ENCODE peak calls at places on chromosomes 4 and X, in four cellular contexts. One of them, this sample, is unnamed.

GRCh38 chrX:10360121-10360520 is 203.3 kb downstream of the CLCN4 start:
- DNase-seq in cardiac fibroblast: peak
- DNase-seq in transverse colon: no peak
- DNase-seq in progenitor cell of endocrine pancreas: no peak
- DNase-seq in this sample: no peak

GRCh38 chr4:61079427-61079826 is 120.7 kb upstream of the ADGRL3 start:
- DNase-seq in cardiac fibroblast: no peak
- DNase-seq in transverse colon: no peak
- DNase-seq in progenitor cell of endocrine pancreas: no peak
- DNase-seq in this sample: no peak

GRCh38 chrX:32708542-32708941 is 502.8 kb downstream of the DMD start:
- DNase-seq in cardiac fibroblast: no peak
- DNase-seq in transverse colon: no peak
- DNase-seq in progenitor cell of endocrine pancreas: no peak
- DNase-seq in this sample: no peak

GRCh38 chr4:134027931-134028330 is 173.7 kb downstream of the PABPC4L start:
- DNase-seq in cardiac fibroblast: peak
- DNase-seq in transverse colon: no peak
- DNase-seq in progenitor cell of endocrine pancreas: no peak
- DNase-seq in this sample: no peak

GRCh38 chr4:25821899-25822298 is 40.9 kb downstream of the SEL1L3 start:
- DNase-seq in cardiac fibroblast: no peak
- DNase-seq in transverse colon: no peak
- DNase-seq in progenitor cell of endocrine pancreas: no peak
- DNase-seq in this sample: no peak

GRCh38 chr4:39635023-39635422 is 3.6 kb downstream of the SMIM14 start:
- DNase-seq in cardiac fibroblast: no peak
- DNase-seq in transverse colon: peak
- DNase-seq in progenitor cell of endocrine pancreas: no peak
- DNase-seq in this sample: no peak

GRCh38 chr4:76311896-76312331 is 5.4 kb downstream of the STBD1 start:
- DNase-seq in cardiac fibroblast: no peak
- DNase-seq in transverse colon: no peak
- DNase-seq in progenitor cell of endocrine pancreas: no peak
- DNase-seq in this sample: no peak

GRCh38 chr4:142817442-142817841 is 28.7 kb downstream of the INPP4B start:
- DNase-seq in cardiac fibroblast: peak
- DNase-seq in transverse colon: no peak
- DNase-seq in progenitor cell of endocrine pancreas: no peak
- DNase-seq in this sample: no peak

GRCh38 chr4:87947381-87948160 is 27.9 kb upstream of the SPP1 start:
- DNase-seq in cardiac fibroblast: no peak
- DNase-seq in transverse colon: no peak
- DNase-seq in progenitor cell of endocrine pancreas: no peak
- DNase-seq in this sample: no peak

GRCh38 chr4:151049430-151049884 is 34.4 kb upstream of the LRBA start:
- DNase-seq in cardiac fibroblast: no peak
- DNase-seq in transverse colon: no peak
- DNase-seq in progenitor cell of endocrine pancreas: no peak
- DNase-seq in this sample: no peak

GRCh38 chrX:38726596-38726995 is 74.7 kb upstream of the MID1IP1 start:
- DNase-seq in cardiac fibroblast: no peak
- DNase-seq in transverse colon: no peak
- DNase-seq in progenitor cell of endocrine pancreas: no peak
- DNase-seq in this sample: no peak

GRCh38 chr4:184283659-184284335 is 66.1 kb upstream of the ENPP6 start:
- DNase-seq in cardiac fibroblast: no peak
- DNase-seq in transverse colon: peak
- DNase-seq in progenitor cell of endocrine pancreas: no peak
- DNase-seq in this sample: no peak

GRCh38 chr4:184284336-184284690 is 66.6 kb upstream of the ENPP6 start:
- DNase-seq in cardiac fibroblast: no peak
- DNase-seq in transverse colon: no peak
- DNase-seq in progenitor cell of endocrine pancreas: no peak
- DNase-seq in this sample: no peak

GRCh38 chr4:184281231-184282139 is 63.8 kb upstream of the ENPP6 start:
- DNase-seq in cardiac fibroblast: no peak
- DNase-seq in transverse colon: peak
- DNase-seq in progenitor cell of endocrine pancreas: no peak
- DNase-seq in this sample: peak

GRCh38 chr4:184282251-184282713 is 64.6 kb upstream of the ENPP6 start:
- DNase-seq in cardiac fibroblast: no peak
- DNase-seq in transverse colon: peak
- DNase-seq in progenitor cell of endocrine pancreas: no peak
- DNase-seq in this sample: no peak

GRCh38 chr4:184282895-184283654 is 65.4 kb upstream of the ENPP6 start:
- DNase-seq in cardiac fibroblast: no peak
- DNase-seq in transverse colon: peak
- DNase-seq in progenitor cell of endocrine pancreas: no peak
- DNase-seq in this sample: no peak
- TF ChIP-seq CTCF in cardiac fibroblast: no peak
- TF ChIP-seq CTCF in transverse colon: no peak
- TF ChIP-seq CTCF in progenitor cell of endocrine pancreas: no peak
- TF ChIP-seq CTCF in this sample: no peak

GRCh38 chr4:103634236-103634635 is 85.5 kb downstream of the TACR3 start:
- DNase-seq in cardiac fibroblast: no peak
- DNase-seq in transverse colon: no peak
- DNase-seq in progenitor cell of endocrine pancreas: no peak
- DNase-seq in this sample: no peak
- TF ChIP-seq CTCF in cardiac fibroblast: no peak
- TF ChIP-seq CTCF in transverse colon: no peak
- TF ChIP-seq CTCF in progenitor cell of endocrine pancreas: no peak
- TF ChIP-seq CTCF in this sample: peak

GRCh38 chr4:7147261-7147660 is 45.1 kb upstream of the SORCS2 start:
- DNase-seq in cardiac fibroblast: no peak
- DNase-seq in transverse colon: no peak
- DNase-seq in progenitor cell of endocrine pancreas: no peak
- DNase-seq in this sample: no peak

GRCh38 chr4:7145291-7145934 is 46.9 kb upstream of the SORCS2 start:
- DNase-seq in cardiac fibroblast: no peak
- DNase-seq in transverse colon: no peak
- DNase-seq in progenitor cell of endocrine pancreas: no peak
- DNase-seq in this sample: no peak

GRCh38 chr4:7147661-7148310 is 44.6 kb upstream of the SORCS2 start:
- DNase-seq in cardiac fibroblast: no peak
- DNase-seq in transverse colon: no peak
- DNase-seq in progenitor cell of endocrine pancreas: no peak
- DNase-seq in this sample: no peak

GRCh38 chr4:7146764-7147071 is 45.6 kb upstream of the SORCS2 start:
- DNase-seq in cardiac fibroblast: no peak
- DNase-seq in transverse colon: no peak
- DNase-seq in progenitor cell of endocrine pancreas: no peak
- DNase-seq in this sample: no peak

DNA sequence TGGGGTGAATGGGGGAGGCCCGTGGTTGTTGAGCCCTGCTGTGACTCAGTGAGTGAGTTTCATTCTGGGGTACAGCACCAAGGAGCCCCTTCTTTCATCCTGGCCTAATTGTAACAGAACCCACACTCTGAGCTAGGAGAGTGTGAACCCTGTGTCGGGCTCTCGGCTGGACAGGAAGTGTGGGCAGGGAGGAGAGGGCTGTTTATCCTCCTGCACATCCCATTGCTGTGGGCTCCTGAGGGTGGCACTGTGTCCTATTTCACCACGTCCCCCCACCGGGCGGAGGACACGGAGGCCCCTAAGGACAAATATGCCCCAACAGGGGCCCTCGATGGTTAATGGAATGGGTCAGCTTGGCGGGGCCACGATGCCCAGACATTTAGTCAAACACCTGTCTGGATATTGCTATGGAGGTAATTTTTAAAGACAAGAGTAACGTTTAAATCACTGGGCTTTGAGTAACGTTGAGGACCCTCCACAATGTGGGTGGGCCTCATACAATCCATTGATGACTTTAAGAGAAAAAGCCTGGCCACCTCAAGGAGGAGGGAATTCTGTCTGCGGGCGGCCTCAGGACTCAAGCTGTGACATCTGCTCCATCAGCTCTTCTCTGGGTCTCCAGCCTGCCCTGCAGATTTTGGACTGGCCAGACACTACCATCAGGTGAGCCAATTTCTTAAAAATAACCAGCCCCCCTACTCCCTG is 46.1 kb upstream of the SORCS2 start:
- DNase-seq in cardiac fibroblast: no peak
- DNase-seq in transverse colon: no peak
- DNase-seq in progenitor cell of endocrine pancreas: no peak
- DNase-seq in this sample: no peak
- TF ChIP-seq CTCF in cardiac fibroblast: no peak
- TF ChIP-seq CTCF in transverse colon: no peak
- TF ChIP-seq CTCF in progenitor cell of endocrine pancreas: no peak
- TF ChIP-seq CTCF in this sample: no peak

DNA sequence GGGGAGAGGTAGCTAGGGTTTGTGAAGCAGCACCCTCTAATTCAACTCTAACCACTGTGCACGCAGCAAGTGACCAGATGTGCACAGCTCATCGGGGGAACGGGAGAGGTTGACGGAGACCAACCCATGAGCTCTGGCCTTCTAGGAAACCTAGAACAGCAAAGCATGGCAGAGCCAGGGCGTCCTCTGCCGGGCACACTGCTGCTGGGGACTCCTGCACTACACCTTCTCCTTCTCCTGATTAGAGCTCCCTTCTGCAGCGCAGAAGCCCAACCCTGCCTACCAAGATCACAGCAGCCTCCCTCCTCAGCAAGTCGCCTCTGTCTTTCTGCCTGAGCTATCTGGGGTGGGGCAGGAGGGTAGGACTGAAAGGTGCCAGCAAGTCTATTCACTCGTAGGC is 252.3 kb upstream of the PSAPL1 start:
- DNase-seq in cardiac fibroblast: no peak
- DNase-seq in transverse colon: no peak
- DNase-seq in progenitor cell of endocrine pancreas: no peak
- DNase-seq in this sample: no peak
- TF ChIP-seq CTCF in cardiac fibroblast: no peak
- TF ChIP-seq CTCF in transverse colon: no peak
- TF ChIP-seq CTCF in progenitor cell of endocrine pancreas: no peak
- TF ChIP-seq CTCF in this sample: no peak

GRCh38 chr4:55554453-55555030 is 7.8 kb upstream of the CLOCK start:
- DNase-seq in cardiac fibroblast: peak
- DNase-seq in transverse colon: no peak
- DNase-seq in progenitor cell of endocrine pancreas: no peak
- DNase-seq in this sample: no peak
- TF ChIP-seq CTCF in cardiac fibroblast: peak
- TF ChIP-seq CTCF in transverse colon: peak
- TF ChIP-seq CTCF in progenitor cell of endocrine pancreas: peak
- TF ChIP-seq CTCF in this sample: peak